ENCODE peak calls at places on chromosomes 5 and 9, in four cellular contexts. One of them, this sample, is unnamed.

GRCh38 chr5:174059247-174059646 is 13.7 kb downstream of the NSG2 start:
- DNase-seq in psoas muscle: no peak
- DNase-seq in aorta: no peak
- DNase-seq in activated CD4-positive, alpha-beta T cell treated with anti-CD3 and anti-CD28 coated beads, Interleukin-2, amount 10 ng/mL, durations not matched to agents 7 days and 5 days: no peak
- DNase-seq in this sample: no peak

GRCh38 chr9:78505546-78505945 is 208.6 kb downstream of the PSAT1 start:
- DNase-seq in psoas muscle: no peak
- DNase-seq in aorta: no peak
- DNase-seq in activated CD4-positive, alpha-beta T cell treated with anti-CD3 and anti-CD28 coated beads, Interleukin-2, amount 10 ng/mL, durations not matched to agents 7 days and 5 days: no peak
- DNase-seq in this sample: no peak

GRCh38 chr5:150571836-150572235 is 63.9 kb downstream of the NDST1 start:
- DNase-seq in psoas muscle: no peak
- DNase-seq in aorta: no peak
- DNase-seq in activated CD4-positive, alpha-beta T cell treated with anti-CD3 and anti-CD28 coated beads, Interleukin-2, amount 10 ng/mL, durations not matched to agents 7 days and 5 days: no peak
- DNase-seq in this sample: no peak

GRCh38 chr5:79181419-79182022 is 54.4 kb upstream of the JMY start:
- DNase-seq in psoas muscle: no peak
- DNase-seq in aorta: no peak
- DNase-seq in activated CD4-positive, alpha-beta T cell treated with anti-CD3 and anti-CD28 coated beads, Interleukin-2, amount 10 ng/mL, durations not matched to agents 7 days and 5 days: no peak
- DNase-seq in this sample: no peak

GRCh38 chr9:90767523-90768100 is 34.0 kb upstream of the SYK start:
- DNase-seq in psoas muscle: no peak
- DNase-seq in aorta: no peak
- DNase-seq in activated CD4-positive, alpha-beta T cell treated with anti-CD3 and anti-CD28 coated beads, Interleukin-2, amount 10 ng/mL, durations not matched to agents 7 days and 5 days: no peak
- DNase-seq in this sample: no peak

GRCh38 chr5:174610968-174611367 is 113.4 kb upstream of the MSX2 start:
- DNase-seq in psoas muscle: peak; percentile 60
- DNase-seq in aorta: no peak
- DNase-seq in activated CD4-positive, alpha-beta T cell treated with anti-CD3 and anti-CD28 coated beads, Interleukin-2, amount 10 ng/mL, durations not matched to agents 7 days and 5 days: no peak
- DNase-seq in this sample: no peak

GRCh38 chr5:73625905-73626811 is at the start of gene ARHGEF28:
- DNase-seq in psoas muscle: peak; percentile 87
- DNase-seq in aorta: peak; percentile 91
- DNase-seq in activated CD4-positive, alpha-beta T cell treated with anti-CD3 and anti-CD28 coated beads, Interleukin-2, amount 10 ng/mL, durations not matched to agents 7 days and 5 days: peak; percentile 13
- DNase-seq in this sample: no peak

GRCh38 chr9:32395483-32396216 is 11.2 kb downstream of the ACO1 start:
- DNase-seq in psoas muscle: peak; percentile 78
- DNase-seq in aorta: peak; percentile 75
- DNase-seq in activated CD4-positive, alpha-beta T cell treated with anti-CD3 and anti-CD28 coated beads, Interleukin-2, amount 10 ng/mL, durations not matched to agents 7 days and 5 days: no peak
- DNase-seq in this sample: no peak

GRCh38 chr5:80760178-80760577 is 105.4 kb upstream of the DHFR start:
- DNase-seq in psoas muscle: no peak
- DNase-seq in aorta: no peak
- DNase-seq in activated CD4-positive, alpha-beta T cell treated with anti-CD3 and anti-CD28 coated beads, Interleukin-2, amount 10 ng/mL, durations not matched to agents 7 days and 5 days: no peak
- DNase-seq in this sample: no peak

GRCh38 chr9:127418037-127418471 is 6.1 kb upstream of the ZNF79 start:
- DNase-seq in psoas muscle: peak; percentile 58
- DNase-seq in aorta: no peak
- DNase-seq in activated CD4-positive, alpha-beta T cell treated with anti-CD3 and anti-CD28 coated beads, Interleukin-2, amount 10 ng/mL, durations not matched to agents 7 days and 5 days: peak; percentile 42
- DNase-seq in this sample: no peak

GRCh38 chr9:107340920-107341632 is 58.0 kb downstream of the RAD23B start:
- DNase-seq in psoas muscle: peak; percentile 89
- DNase-seq in aorta: peak; percentile 91
- DNase-seq in activated CD4-positive, alpha-beta T cell treated with anti-CD3 and anti-CD28 coated beads, Interleukin-2, amount 10 ng/mL, durations not matched to agents 7 days and 5 days: peak; percentile 85
- DNase-seq in this sample: peak; percentile 95

GRCh38 chr9:36530224-36530623 is 42.5 kb upstream of the MELK start:
- DNase-seq in psoas muscle: no peak
- DNase-seq in aorta: no peak
- DNase-seq in activated CD4-positive, alpha-beta T cell treated with anti-CD3 and anti-CD28 coated beads, Interleukin-2, amount 10 ng/mL, durations not matched to agents 7 days and 5 days: no peak
- DNase-seq in this sample: no peak

GRCh38 chr9:3508078-3508431 is 17.7 kb downstream of the RFX3 start:
- DNase-seq in psoas muscle: no peak
- DNase-seq in aorta: no peak
- DNase-seq in activated CD4-positive, alpha-beta T cell treated with anti-CD3 and anti-CD28 coated beads, Interleukin-2, amount 10 ng/mL, durations not matched to agents 7 days and 5 days: no peak
- DNase-seq in this sample: no peak

GRCh38 chr5:133882801-133883200 is 85.6 kb downstream of the C5orf15 start:
- DNase-seq in psoas muscle: no peak
- DNase-seq in aorta: peak; percentile 10
- DNase-seq in activated CD4-positive, alpha-beta T cell treated with anti-CD3 and anti-CD28 coated beads, Interleukin-2, amount 10 ng/mL, durations not matched to agents 7 days and 5 days: no peak
- DNase-seq in this sample: no peak

GRCh38 chr5:36108758-36109245 is 42.1 kb upstream of the UGT3A2 start:
- DNase-seq in psoas muscle: no peak
- DNase-seq in aorta: no peak
- DNase-seq in activated CD4-positive, alpha-beta T cell treated with anti-CD3 and anti-CD28 coated beads, Interleukin-2, amount 10 ng/mL, durations not matched to agents 7 days and 5 days: no peak
- DNase-seq in this sample: no peak

GRCh38 chr5:9468070-9468388 is 77.8 kb downstream of the SEMA5A start:
- DNase-seq in psoas muscle: no peak
- DNase-seq in aorta: no peak
- DNase-seq in activated CD4-positive, alpha-beta T cell treated with anti-CD3 and anti-CD28 coated beads, Interleukin-2, amount 10 ng/mL, durations not matched to agents 7 days and 5 days: no peak
- DNase-seq in this sample: peak; percentile 54

GRCh38 chr9:125521462-125522327 is 185.3 kb downstream of the MAPKAP1 start:
- DNase-seq in psoas muscle: no peak
- DNase-seq in aorta: no peak
- DNase-seq in activated CD4-positive, alpha-beta T cell treated with anti-CD3 and anti-CD28 coated beads, Interleukin-2, amount 10 ng/mL, durations not matched to agents 7 days and 5 days: peak; percentile 60
- DNase-seq in this sample: no peak

GRCh38 chr9:33446507-33447403 is 638 bp downstream of the AQP3 start:
- DNase-seq in psoas muscle: no peak
- DNase-seq in aorta: no peak
- DNase-seq in activated CD4-positive, alpha-beta T cell treated with anti-CD3 and anti-CD28 coated beads, Interleukin-2, amount 10 ng/mL, durations not matched to agents 7 days and 5 days: peak; percentile 71
- DNase-seq in this sample: no peak

GRCh38 chr5:11252523-11252922 is 491.5 kb upstream of the DAP start:
- DNase-seq in psoas muscle: no peak
- DNase-seq in aorta: no peak
- DNase-seq in activated CD4-positive, alpha-beta T cell treated with anti-CD3 and anti-CD28 coated beads, Interleukin-2, amount 10 ng/mL, durations not matched to agents 7 days and 5 days: no peak
- DNase-seq in this sample: no peak

GRCh38 chr5:36696059-36696673 is 89.8 kb downstream of the SLC1A3 start:
- DNase-seq in psoas muscle: peak; percentile 66
- DNase-seq in aorta: no peak
- DNase-seq in activated CD4-positive, alpha-beta T cell treated with anti-CD3 and anti-CD28 coated beads, Interleukin-2, amount 10 ng/mL, durations not matched to agents 7 days and 5 days: peak; percentile 47
- DNase-seq in this sample: peak; percentile 90

GRCh38 chr5:170470808-170471404 is 32.9 kb upstream of the KCNIP1 start:
- DNase-seq in psoas muscle: no peak
- DNase-seq in aorta: no peak
- DNase-seq in activated CD4-positive, alpha-beta T cell treated with anti-CD3 and anti-CD28 coated beads, Interleukin-2, amount 10 ng/mL, durations not matched to agents 7 days and 5 days: no peak
- DNase-seq in this sample: no peak

GRCh38 chr5:127833999-127834953 is 131.1 kb downstream of the CCDC192 start:
- DNase-seq in psoas muscle: no peak
- DNase-seq in aorta: no peak
- DNase-seq in activated CD4-positive, alpha-beta T cell treated with anti-CD3 and anti-CD28 coated beads, Interleukin-2, amount 10 ng/mL, durations not matched to agents 7 days and 5 days: no peak
- DNase-seq in this sample: no peak

GRCh38 chr5:146039420-146039819 is 66.0 kb downstream of the PLAC8L1 start:
- DNase-seq in psoas muscle: no peak
- DNase-seq in aorta: no peak
- DNase-seq in activated CD4-positive, alpha-beta T cell treated with anti-CD3 and anti-CD28 coated beads, Interleukin-2, amount 10 ng/mL, durations not matched to agents 7 days and 5 days: no peak
- DNase-seq in this sample: no peak

GRCh38 chr9:104856413-104856941 is 71.5 kb downstream of the ABCA1 start:
- DNase-seq in psoas muscle: no peak
- DNase-seq in aorta: no peak
- DNase-seq in activated CD4-positive, alpha-beta T cell treated with anti-CD3 and anti-CD28 coated beads, Interleukin-2, amount 10 ng/mL, durations not matched to agents 7 days and 5 days: no peak
- DNase-seq in this sample: no peak

GRCh38 chr9:21395778-21396717 is 10.8 kb upstream of the IFNA2 start:
- DNase-seq in psoas muscle: peak; percentile 66
- DNase-seq in aorta: peak; percentile 81
- DNase-seq in activated CD4-positive, alpha-beta T cell treated with anti-CD3 and anti-CD28 coated beads, Interleukin-2, amount 10 ng/mL, durations not matched to agents 7 days and 5 days: peak; percentile 63
- DNase-seq in this sample: no peak

GRCh38 chr9:113636165-113636564 is 172.6 kb downstream of the RGS3 start:
- DNase-seq in psoas muscle: no peak
- DNase-seq in aorta: no peak
- DNase-seq in activated CD4-positive, alpha-beta T cell treated with anti-CD3 and anti-CD28 coated beads, Interleukin-2, amount 10 ng/mL, durations not matched to agents 7 days and 5 days: no peak
- DNase-seq in this sample: peak; percentile 76

GRCh38 chr5:57735754-57736153 is 253.1 kb upstream of the ACTBL2 start:
- DNase-seq in psoas muscle: no peak
- DNase-seq in aorta: no peak
- DNase-seq in activated CD4-positive, alpha-beta T cell treated with anti-CD3 and anti-CD28 coated beads, Interleukin-2, amount 10 ng/mL, durations not matched to agents 7 days and 5 days: no peak
- DNase-seq in this sample: no peak

GRCh38 chr9:4826417-4827166 is 33.8 kb downstream of the RCL1 start:
- DNase-seq in psoas muscle: no peak
- DNase-seq in aorta: no peak
- DNase-seq in activated CD4-positive, alpha-beta T cell treated with anti-CD3 and anti-CD28 coated beads, Interleukin-2, amount 10 ng/mL, durations not matched to agents 7 days and 5 days: no peak
- DNase-seq in this sample: no peak

GRCh38 chr9:83047839-83048775 is 14.8 kb downstream of the RASEF start:
- DNase-seq in psoas muscle: no peak
- DNase-seq in aorta: no peak
- DNase-seq in activated CD4-positive, alpha-beta T cell treated with anti-CD3 and anti-CD28 coated beads, Interleukin-2, amount 10 ng/mL, durations not matched to agents 7 days and 5 days: no peak
- DNase-seq in this sample: no peak

GRCh38 chr9:113707953-113708695 is 168.0 kb upstream of the ZNF618 start:
- DNase-seq in psoas muscle: no peak
- DNase-seq in aorta: no peak
- DNase-seq in activated CD4-positive, alpha-beta T cell treated with anti-CD3 and anti-CD28 coated beads, Interleukin-2, amount 10 ng/mL, durations not matched to agents 7 days and 5 days: no peak
- DNase-seq in this sample: no peak

GRCh38 chr9:129145841-129146292 is 32.2 kb downstream of the IER5L start:
- DNase-seq in psoas muscle: peak; percentile 80
- DNase-seq in aorta: peak; percentile 90
- DNase-seq in activated CD4-positive, alpha-beta T cell treated with anti-CD3 and anti-CD28 coated beads, Interleukin-2, amount 10 ng/mL, durations not matched to agents 7 days and 5 days: no peak
- DNase-seq in this sample: no peak

GRCh38 chr5:151757233-151758140 is 944 bp downstream of the ATOX1 start:
- DNase-seq in psoas muscle: no peak
- DNase-seq in aorta: no peak
- DNase-seq in activated CD4-positive, alpha-beta T cell treated with anti-CD3 and anti-CD28 coated beads, Interleukin-2, amount 10 ng/mL, durations not matched to agents 7 days and 5 days: peak; percentile 15
- DNase-seq in this sample: no peak

GRCh38 chr9:129996161-129996849 is 46.7 kb downstream of the FNBP1 start:
- DNase-seq in psoas muscle: no peak
- DNase-seq in aorta: no peak
- DNase-seq in activated CD4-positive, alpha-beta T cell treated with anti-CD3 and anti-CD28 coated beads, Interleukin-2, amount 10 ng/mL, durations not matched to agents 7 days and 5 days: no peak
- DNase-seq in this sample: no peak

GRCh38 chr5:75450069-75450468 is 61.4 kb downstream of the CERT1 start:
- DNase-seq in psoas muscle: no peak
- DNase-seq in aorta: no peak
- DNase-seq in activated CD4-positive, alpha-beta T cell treated with anti-CD3 and anti-CD28 coated beads, Interleukin-2, amount 10 ng/mL, durations not matched to agents 7 days and 5 days: no peak
- DNase-seq in this sample: no peak

GRCh38 chr5:114857951-114858401 is 311.7 kb downstream of the TRIM36 start:
- DNase-seq in psoas muscle: peak; percentile 50
- DNase-seq in aorta: no peak
- DNase-seq in activated CD4-positive, alpha-beta T cell treated with anti-CD3 and anti-CD28 coated beads, Interleukin-2, amount 10 ng/mL, durations not matched to agents 7 days and 5 days: no peak
- DNase-seq in this sample: no peak

GRCh38 chr9:14924821-14925220 is 14.6 kb upstream of the FREM1 start:
- DNase-seq in psoas muscle: no peak
- DNase-seq in aorta: no peak
- DNase-seq in activated CD4-positive, alpha-beta T cell treated with anti-CD3 and anti-CD28 coated beads, Interleukin-2, amount 10 ng/mL, durations not matched to agents 7 days and 5 days: no peak
- DNase-seq in this sample: no peak

GRCh38 chr5:155082401-155082800 is 68.8 kb downstream of the KIF4B start:
- DNase-seq in psoas muscle: no peak
- DNase-seq in aorta: no peak
- DNase-seq in activated CD4-positive, alpha-beta T cell treated with anti-CD3 and anti-CD28 coated beads, Interleukin-2, amount 10 ng/mL, durations not matched to agents 7 days and 5 days: no peak
- DNase-seq in this sample: no peak

GRCh38 chr9:99840061-99840460 is 18.4 kb downstream of the NR4A3 start:
- DNase-seq in psoas muscle: no peak
- DNase-seq in aorta: no peak
- DNase-seq in activated CD4-positive, alpha-beta T cell treated with anti-CD3 and anti-CD28 coated beads, Interleukin-2, amount 10 ng/mL, durations not matched to agents 7 days and 5 days: no peak
- DNase-seq in this sample: no peak